ENCODE peak calls at places on chromosomes 7 and 10, in seven cellular contexts. One of them, this sample, is unnamed.

GRCh38 chr10:103246328-103246727 is 641 bp downstream of the RPEL1 start:
- DNase-seq in neural crest cell: no peak
- DNase-seq in AG08395: no peak
- DNase-seq in NAMALWA: no peak
- DNase-seq in heart left ventricle: no peak
- DNase-seq in head of caudate nucleus: no peak
- DNase-seq in mucosa of gallbladder: no peak
- DNase-seq in this sample: no peak

GRCh38 chr10:28991738-28992270 is 297.1 kb upstream of the LYZL1 start:
- DNase-seq in neural crest cell: peak
- DNase-seq in AG08395: peak
- DNase-seq in NAMALWA: peak
- DNase-seq in heart left ventricle: peak
- DNase-seq in head of caudate nucleus: no peak
- DNase-seq in mucosa of gallbladder: no peak
- DNase-seq in this sample: peak

GRCh38 chr7:108158766-108159165 is 28.6 kb upstream of the LAMB4 start:
- DNase-seq in neural crest cell: no peak
- DNase-seq in AG08395: no peak
- DNase-seq in NAMALWA: no peak
- DNase-seq in heart left ventricle: no peak
- DNase-seq in head of caudate nucleus: no peak
- DNase-seq in mucosa of gallbladder: no peak
- DNase-seq in this sample: no peak

GRCh38 chr7:159012353-159013069 is 132.2 kb downstream of the VIPR2 start:
- DNase-seq in neural crest cell: no peak
- DNase-seq in AG08395: no peak
- DNase-seq in NAMALWA: no peak
- DNase-seq in heart left ventricle: peak
- DNase-seq in head of caudate nucleus: peak
- DNase-seq in mucosa of gallbladder: peak
- DNase-seq in this sample: no peak

GRCh38 chr7:114413741-114414140 is 874 bp upstream of the FOXP2 start:
- DNase-seq in neural crest cell: no peak
- DNase-seq in AG08395: no peak
- DNase-seq in NAMALWA: no peak
- DNase-seq in heart left ventricle: no peak
- DNase-seq in head of caudate nucleus: no peak
- DNase-seq in mucosa of gallbladder: no peak
- DNase-seq in this sample: no peak

GRCh38 chr7:22784346-22784745 is 38.3 kb downstream of the TOMM7 start:
- DNase-seq in neural crest cell: no peak
- DNase-seq in AG08395: no peak
- DNase-seq in NAMALWA: no peak
- DNase-seq in heart left ventricle: no peak
- DNase-seq in head of caudate nucleus: no peak
- DNase-seq in mucosa of gallbladder: no peak
- DNase-seq in this sample: no peak

GRCh38 chr10:109934958-109935793 is 11.9 kb upstream of the XPNPEP1 start:
- DNase-seq in neural crest cell: no peak
- DNase-seq in AG08395: no peak
- DNase-seq in NAMALWA: no peak
- DNase-seq in heart left ventricle: peak
- DNase-seq in head of caudate nucleus: no peak
- DNase-seq in mucosa of gallbladder: no peak
- DNase-seq in this sample: peak

GRCh38 chr7:110397927-110398660 is 692.8 kb upstream of the LRRN3 start:
- DNase-seq in neural crest cell: no peak
- DNase-seq in AG08395: no peak
- DNase-seq in NAMALWA: no peak
- DNase-seq in heart left ventricle: no peak
- DNase-seq in head of caudate nucleus: no peak
- DNase-seq in mucosa of gallbladder: no peak
- DNase-seq in this sample: no peak

GRCh38 chr10:13115832-13116793 is 16.1 kb downstream of the OPTN start:
- DNase-seq in neural crest cell: no peak
- DNase-seq in AG08395: no peak
- DNase-seq in NAMALWA: no peak
- DNase-seq in heart left ventricle: no peak
- DNase-seq in head of caudate nucleus: no peak
- DNase-seq in mucosa of gallbladder: no peak
- DNase-seq in this sample: no peak

GRCh38 chr10:116708386-116708785 is 34.0 kb downstream of the HSPA12A start:
- DNase-seq in neural crest cell: no peak
- DNase-seq in AG08395: peak
- DNase-seq in NAMALWA: no peak
- DNase-seq in heart left ventricle: no peak
- DNase-seq in head of caudate nucleus: no peak
- DNase-seq in mucosa of gallbladder: no peak
- DNase-seq in this sample: no peak

GRCh38 chr7:133945497-133945896 is 181.6 kb upstream of the LRGUK start:
- DNase-seq in neural crest cell: no peak
- DNase-seq in AG08395: no peak
- DNase-seq in NAMALWA: no peak
- DNase-seq in heart left ventricle: no peak
- DNase-seq in head of caudate nucleus: no peak
- DNase-seq in mucosa of gallbladder: no peak
- DNase-seq in this sample: no peak

GRCh38 chr10:68869623-68870022 is 31.5 kb upstream of the DDX50 start:
- DNase-seq in neural crest cell: no peak
- DNase-seq in AG08395: no peak
- DNase-seq in NAMALWA: no peak
- DNase-seq in heart left ventricle: no peak
- DNase-seq in head of caudate nucleus: no peak
- DNase-seq in mucosa of gallbladder: no peak
- DNase-seq in this sample: no peak

GRCh38 chr10:130254168-130255061 is 118.2 kb downstream of the GLRX3 start:
- DNase-seq in neural crest cell: no peak
- DNase-seq in AG08395: no peak
- DNase-seq in NAMALWA: peak
- DNase-seq in heart left ventricle: no peak
- DNase-seq in head of caudate nucleus: no peak
- DNase-seq in mucosa of gallbladder: peak
- DNase-seq in this sample: no peak

GRCh38 chr10:111076191-111076681 is 593 bp upstream of the ADRA2A start:
- DNase-seq in neural crest cell: peak
- DNase-seq in AG08395: peak
- DNase-seq in NAMALWA: peak
- DNase-seq in heart left ventricle: peak
- DNase-seq in head of caudate nucleus: peak
- DNase-seq in mucosa of gallbladder: peak
- DNase-seq in this sample: peak

GRCh38 chr10:97517778-97518561 is 19.2 kb downstream of the UBTD1 start:
- DNase-seq in neural crest cell: no peak
- DNase-seq in AG08395: no peak
- DNase-seq in NAMALWA: no peak
- DNase-seq in heart left ventricle: no peak
- DNase-seq in head of caudate nucleus: no peak
- DNase-seq in mucosa of gallbladder: no peak
- DNase-seq in this sample: no peak

GRCh38 chr7:155305251-155305904 is 7.7 kb downstream of the INSIG1 start:
- DNase-seq in neural crest cell: no peak
- DNase-seq in AG08395: no peak
- DNase-seq in NAMALWA: no peak
- DNase-seq in heart left ventricle: no peak
- DNase-seq in head of caudate nucleus: no peak
- DNase-seq in mucosa of gallbladder: no peak
- DNase-seq in this sample: peak

GRCh38 chr7:137245890-137246289 is 97.6 kb downstream of the PTN start:
- DNase-seq in neural crest cell: no peak
- DNase-seq in AG08395: no peak
- DNase-seq in NAMALWA: no peak
- DNase-seq in heart left ventricle: no peak
- DNase-seq in head of caudate nucleus: no peak
- DNase-seq in mucosa of gallbladder: no peak
- DNase-seq in this sample: no peak

GRCh38 chr7:23759556-23760391 is 49.8 kb downstream of the STK31 start:
- DNase-seq in neural crest cell: no peak
- DNase-seq in AG08395: no peak
- DNase-seq in NAMALWA: no peak
- DNase-seq in heart left ventricle: no peak
- DNase-seq in head of caudate nucleus: no peak
- DNase-seq in mucosa of gallbladder: no peak
- DNase-seq in this sample: no peak

GRCh38 chr10:119291223-119291900 is 84.0 kb downstream of the GRK5 start:
- DNase-seq in neural crest cell: no peak
- DNase-seq in AG08395: no peak
- DNase-seq in NAMALWA: no peak
- DNase-seq in heart left ventricle: no peak
- DNase-seq in head of caudate nucleus: no peak
- DNase-seq in mucosa of gallbladder: no peak
- DNase-seq in this sample: no peak

GRCh38 chr10:29957887-29958330 is 101.5 kb downstream of the JCAD start:
- DNase-seq in neural crest cell: peak
- DNase-seq in AG08395: no peak
- DNase-seq in NAMALWA: peak
- DNase-seq in heart left ventricle: peak
- DNase-seq in head of caudate nucleus: no peak
- DNase-seq in mucosa of gallbladder: no peak
- DNase-seq in this sample: peak

GRCh38 chr10:70227548-70228320 is 5.5 kb downstream of the PPA1 start:
- DNase-seq in neural crest cell: no peak
- DNase-seq in AG08395: no peak
- DNase-seq in NAMALWA: no peak
- DNase-seq in heart left ventricle: no peak
- DNase-seq in head of caudate nucleus: no peak
- DNase-seq in mucosa of gallbladder: peak
- DNase-seq in this sample: no peak

GRCh38 chr7:137685439-137686164 is 161.2 kb downstream of the DGKI start:
- DNase-seq in neural crest cell: no peak
- DNase-seq in AG08395: no peak
- DNase-seq in NAMALWA: no peak
- DNase-seq in heart left ventricle: no peak
- DNase-seq in head of caudate nucleus: no peak
- DNase-seq in mucosa of gallbladder: no peak
- DNase-seq in this sample: no peak

GRCh38 chr10:132447446-132448247 is 50.6 kb downstream of the PWWP2B start:
- DNase-seq in neural crest cell: no peak
- DNase-seq in AG08395: peak
- DNase-seq in NAMALWA: peak
- DNase-seq in heart left ventricle: no peak
- DNase-seq in head of caudate nucleus: no peak
- DNase-seq in mucosa of gallbladder: no peak
- DNase-seq in this sample: no peak

GRCh38 chr7:143417734-143418378 is 9.2 kb upstream of the EPHA1 start:
- DNase-seq in neural crest cell: no peak
- DNase-seq in AG08395: no peak
- DNase-seq in NAMALWA: no peak
- DNase-seq in heart left ventricle: no peak
- DNase-seq in head of caudate nucleus: no peak
- DNase-seq in mucosa of gallbladder: no peak
- DNase-seq in this sample: no peak

GRCh38 chr10:133335238-133336122 is 1.2 kb downstream of the CALY start:
- DNase-seq in neural crest cell: peak
- DNase-seq in AG08395: peak
- DNase-seq in NAMALWA: no peak
- DNase-seq in heart left ventricle: no peak
- DNase-seq in head of caudate nucleus: peak
- DNase-seq in mucosa of gallbladder: peak
- DNase-seq in this sample: peak

GRCh38 chr7:2251841-2252771 is 10.1 kb downstream of the NUDT1 start:
- DNase-seq in neural crest cell: no peak
- DNase-seq in AG08395: no peak
- DNase-seq in NAMALWA: no peak
- DNase-seq in heart left ventricle: no peak
- DNase-seq in head of caudate nucleus: no peak
- DNase-seq in mucosa of gallbladder: no peak
- DNase-seq in this sample: no peak

GRCh38 chr10:5888843-5889623 is 660 bp downstream of the ANKRD16 start:
- DNase-seq in neural crest cell: peak
- DNase-seq in AG08395: no peak
- DNase-seq in NAMALWA: peak
- DNase-seq in heart left ventricle: peak
- DNase-seq in head of caudate nucleus: peak
- DNase-seq in mucosa of gallbladder: no peak
- DNase-seq in this sample: peak

GRCh38 chr10:100325164-100325563 is 4.9 kb downstream of the PKD2L1 start:
- DNase-seq in neural crest cell: no peak
- DNase-seq in AG08395: no peak
- DNase-seq in NAMALWA: no peak
- DNase-seq in heart left ventricle: no peak
- DNase-seq in head of caudate nucleus: no peak
- DNase-seq in mucosa of gallbladder: no peak
- DNase-seq in this sample: no peak

GRCh38 chr7:103989200-103989784 is at the start of gene RELN:
- DNase-seq in neural crest cell: peak
- DNase-seq in AG08395: peak
- DNase-seq in NAMALWA: no peak
- DNase-seq in heart left ventricle: no peak
- DNase-seq in head of caudate nucleus: peak
- DNase-seq in mucosa of gallbladder: no peak
- DNase-seq in this sample: peak

GRCh38 chr7:156145996-156146395 is 333.7 kb upstream of the SHH start:
- DNase-seq in neural crest cell: no peak
- DNase-seq in AG08395: no peak
- DNase-seq in NAMALWA: no peak
- DNase-seq in heart left ventricle: no peak
- DNase-seq in head of caudate nucleus: no peak
- DNase-seq in mucosa of gallbladder: no peak
- DNase-seq in this sample: no peak

This sample was measured in testis.